ENCODE peak calls at places on chromosomes 1 and 21, in seven cellular contexts. M, Q, X, O, U, H and S are unnamed samples. For H3K27me3, the result is how much of the 10 kb centered on the place peaks cover.

GRCh38 chr1:110187139-110187890 is 22.8 kb upstream of the KCNC4 start:
- DNase-seq in O (no peak), M (no peak), U (no peak), Q (no peak), H (no peak), X (no peak), S (peak)

GRCh38 chr1:212060632-212061472 is 25.3 kb downstream of the DTL start:
- DNase-seq in U (no peak), H (no peak), O (no peak), M (no peak), X (no peak), Q (no peak), S (no peak)

GRCh38 chr1:204358145-204358544 is 1.6 kb downstream of the PLEKHA6 start:
- DNase-seq in M (no peak), U (no peak), H (no peak), O (no peak), X (no peak), Q (no peak), S (no peak)

GRCh38 chr1:244112046-244112445 is 61.0 kb downstream of the ZBTB18 start:
- DNase-seq in M (no peak), X (no peak), U (no peak), O (no peak), H (no peak), Q (no peak), S (no peak)

GRCh38 chr1:19087737-19088594 is 122.1 kb downstream of the UBR4 start:
- DNase-seq in O (no peak), H (no peak), X (no peak), U (no peak), Q (no peak), M (no peak), S (no peak)

GRCh38 chr1:22039594-22040347 is 12.7 kb upstream of the CDC42 start:
- DNase-seq in Q (peak), M (no peak), H (no peak), U (no peak), O (peak), X (peak), S (peak)

GRCh38 chr1:227994632-227995300 is 12.0 kb upstream of the WNT3A start:
- DNase-seq in Q (no peak), H (peak), O (no peak), U (no peak), M (no peak), X (no peak), S (no peak)

GRCh38 chr1:186617860-186618780 is 62.1 kb downstream of the PTGS2 start:
- DNase-seq in Q (peak), U (no peak), H (no peak), X (peak), O (no peak), M (no peak), S (no peak)

GRCh38 chr1:5428391-5428790 is 563.8 kb downstream of the NPHP4 start:
- DNase-seq in O (no peak), Q (no peak), X (no peak), U (no peak), H (no peak), M (no peak), S (no peak)

GRCh38 chr1:47785561-47786271 is 211.5 kb downstream of the TRABD2B start:
- DNase-seq in M (peak), X (no peak), O (peak), Q (no peak), H (no peak), U (no peak), S (no peak)

GRCh38 chr21:36156815-36157670 is at the start of gene DOP1B:
- DNase-seq in M (peak), U (no peak), O (peak), X (no peak), Q (no peak), H (peak), S (peak)

GRCh38 chr1:75136921-75137641 is 2.9 kb downstream of the LHX8 start:
- DNase-seq in Q (no peak), O (peak), M (no peak), X (no peak), U (no peak), H (no peak), S (no peak)

GRCh38 chr1:228411548-228412430 is 4.9 kb downstream of the TRIM17 start:
- DNase-seq in M (no peak), H (no peak), O (no peak), X (no peak), U (no peak), Q (no peak), S (no peak)

GRCh38 chr1:153687346-153687745 is 8.9 kb downstream of the NPR1 start:
- DNase-seq in U (no peak), H (no peak), X (peak), Q (no peak), O (no peak), M (no peak), S (no peak)

GRCh38 chr21:16192900-16193299 is 463.1 kb downstream of the USP25 start:
- DNase-seq in O (peak), Q (no peak), H (no peak), X (no peak), M (no peak), U (no peak), S (no peak)

GRCh38 chr1:27570383-27570755 is 33.6 kb downstream of the AHDC1 start:
- DNase-seq in H (no peak), O (peak), Q (no peak), U (no peak), X (no peak), M (no peak), S (no peak)

GRCh38 chr1:236156512-236157208 is 14.3 kb downstream of the GPR137B start:
- DNase-seq in M (no peak), Q (no peak), X (peak), H (no peak), U (no peak), O (no peak), S (no peak)

GRCh38 chr1:82775402-82776000 is 974.8 kb downstream of the ADGRL2 start:
- DNase-seq in M (no peak), Q (no peak), X (peak), H (peak), U (peak), O (peak), S (peak)

GRCh38 chr21:37909936-37910335 is 6.3 kb downstream of the KCNJ6 start:
- DNase-seq in X (no peak), U (no peak), O (peak), Q (no peak), H (no peak), M (no peak), S (no peak)

GRCh38 chr21:37914211-37914900 is 1.9 kb downstream of the KCNJ6 start:
- DNase-seq in M (peak), Q (no peak), U (no peak), O (peak), H (no peak), X (peak), S (no peak)

GRCh38 chr21:37915941-37916794 is at the start of gene KCNJ6:
- DNase-seq in M (peak), Q (peak), O (peak), H (no peak), U (no peak), X (peak), S (no peak)

GRCh38 chr21:37915516-37915915 is 741 bp downstream of the KCNJ6 start:
- DNase-seq in X (no peak), M (no peak), O (peak), Q (no peak), U (no peak), H (no peak), S (no peak)

DNA sequence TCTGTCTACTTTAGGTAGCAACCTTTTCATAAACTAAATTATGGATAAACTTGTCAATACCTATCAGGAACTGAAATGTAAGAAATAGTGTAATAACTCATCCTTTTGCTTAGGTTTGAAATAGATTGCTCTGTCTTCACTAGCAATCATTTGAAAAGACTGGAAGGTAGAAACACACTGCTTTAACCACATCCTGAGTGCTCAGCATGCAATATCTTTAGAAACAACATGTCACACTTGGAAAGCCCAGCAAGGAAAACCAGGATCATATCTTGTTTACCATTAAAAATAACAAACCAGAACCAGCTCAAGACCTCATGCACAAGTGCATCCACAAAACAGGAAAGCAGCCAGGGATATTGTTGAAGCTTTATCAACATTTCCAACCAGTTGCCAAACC is 3.6 kb downstream of the KCNJ6 start:
- DNase-seq in O (no peak), Q (no peak), M (no peak), U (no peak), H (no peak), X (no peak), S (no peak)
- H3K27me3 ChIP-seq in O (under half), Q (under half), M (under half), U (under half), H (under half), X (under half), S (under half)

GRCh38 chr1:175192111-175192629 is 406 bp downstream of the KIAA0040 start:
- DNase-seq in M (no peak), U (no peak), O (peak), X (peak), H (no peak), Q (peak), S (peak)
- H3K4me3 ChIP-seq in M (no peak), U (peak), O (peak), X (peak), H (peak), Q (peak), S (peak)

DNA sequence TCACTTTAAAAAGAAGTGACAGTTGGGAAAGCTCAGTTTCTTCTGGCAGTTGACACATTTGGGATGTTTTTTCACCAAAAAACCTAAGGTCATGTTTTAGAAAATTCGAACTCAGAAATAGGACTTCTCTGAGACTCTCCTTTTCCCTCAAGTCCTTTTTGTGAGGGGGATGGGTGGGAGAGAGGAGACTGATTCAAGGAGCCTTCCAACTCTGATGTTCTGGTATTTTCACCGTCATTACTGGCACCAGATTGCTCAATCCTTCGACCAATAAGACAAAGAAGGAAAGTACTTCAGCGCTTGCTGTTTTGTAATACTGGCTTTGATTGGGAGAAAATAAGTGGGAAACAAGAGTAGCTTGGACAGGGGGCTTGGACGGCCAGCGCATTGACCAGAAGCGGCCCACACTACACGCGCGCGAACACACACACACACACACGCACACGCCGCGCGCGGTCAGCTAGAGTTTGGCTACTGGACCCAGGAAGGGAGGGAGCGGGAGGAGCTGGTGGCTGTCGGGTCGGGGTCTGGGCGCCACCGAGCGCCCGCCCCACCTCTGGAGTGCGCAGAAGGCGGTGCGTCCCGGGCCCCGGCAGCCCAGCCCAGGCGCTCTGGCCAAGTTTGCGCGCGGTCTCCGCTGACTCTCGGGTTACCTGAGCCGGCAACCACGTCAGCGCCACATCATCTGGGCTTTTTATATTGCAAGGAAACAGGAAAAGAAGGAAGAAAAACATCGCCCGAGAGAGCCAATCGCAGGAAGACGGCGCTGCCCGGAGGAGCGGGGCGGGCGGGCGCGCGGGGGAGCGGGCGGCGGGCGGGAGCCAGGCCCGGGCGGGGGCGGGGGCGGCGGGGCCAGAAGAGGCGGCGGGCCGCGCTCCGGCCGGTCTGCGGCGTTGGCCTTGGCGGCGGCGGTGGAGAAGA is at the start of gene KCNK1:
- DNase-seq in Q (peak), M (peak), U (peak), X (peak), H (peak), O (peak), S (peak)
- H3K27me3 ChIP-seq in Q (under half), M (under half), U (under half), X (under half), H (under half), O (under half), S (under half)

GRCh38 chr1:188888387-188888786 is 1589.3 kb downstream of the BRINP3 start:
- DNase-seq in M (no peak), U (no peak), X (no peak), H (no peak), Q (no peak), O (no peak), S (no peak)
- H3K4me3 ChIP-seq in M (no peak), U (no peak), X (no peak), H (no peak), Q (no peak), O (no peak), S (no peak)